ENCODE peak calls at places on chromosomes 4 and X, in four cellular contexts. A is GM12891, B is GM12878, U is K562. S is an unnamed sample.
A peak's percentile ranks its signal among the peaks of the same experiment; 100 is the strongest.

GRCh38 chrX:139920306-139920705 is 12.5 kb downstream of the ATP11C start:
- DNase-seq in A (no peak), B (no peak), U (peak; percentile 45), S (no peak)

GRCh38 chrX:131217878-131218486 is 71.1 kb downstream of the IGSF1 start:
- DNase-seq in B (no peak), A (no peak), U (no peak), S (no peak)

GRCh38 chrX:9911479-9911878 is 55.7 kb upstream of the CLDN34 start:
- DNase-seq in B (no peak), U (no peak), A (no peak), S (no peak)

GRCh38 chr4:184099541-184099966 is 118.1 kb downstream of the ENPP6 start:
- DNase-seq in A (no peak), U (no peak), B (no peak), S (no peak)

GRCh38 chr4:828641-829271 is 2.8 kb upstream of the CPLX1 start:
- DNase-seq in B (no peak), U (peak; percentile 27), A (no peak), S (no peak)

GRCh38 chr4:142080960-142081359 is 444.6 kb downstream of the IL15 start:
- DNase-seq in A (no peak), B (no peak), U (no peak), S (no peak)

GRCh38 chr4:38659346-38659745 is 4.7 kb upstream of the KLF3 start:
- DNase-seq in B (no peak), A (no peak), U (no peak), S (no peak)

GRCh38 chr4:3251691-3252479 is 2.9 kb downstream of the MSANTD1 start:
- DNase-seq in B (no peak), U (no peak), A (no peak), S (no peak)

GRCh38 chr4:143558823-143559756 is 45.6 kb downstream of the SMARCA5 start:
- DNase-seq in U (peak; percentile 16), A (peak; percentile 35), B (peak; percentile 50), S (peak; percentile 39)

GRCh38 chrX:11319689-11320302 is 26.6 kb downstream of the AMELX start:
- DNase-seq in A (no peak), B (no peak), U (no peak), S (no peak)

GRCh38 chrX:108270739-108271396 is 167.4 kb downstream of the COL4A6 start:
- DNase-seq in U (no peak), A (no peak), B (no peak), S (no peak)

GRCh38 chr4:6349896-6350295 is 80.2 kb downstream of the WFS1 start:
- DNase-seq in U (no peak), A (no peak), B (no peak), S (no peak)

GRCh38 chrX:125709074-125709473 is 389.4 kb downstream of the TEX13C start:
- DNase-seq in A (no peak), U (no peak), B (no peak), S (no peak)

GRCh38 chr4:107037188-107037587 is 1.1 kb upstream of the DKK2 start:
- DNase-seq in B (no peak), A (no peak), U (peak; percentile 1), S (no peak)

GRCh38 chrX:72652132-72652531 is 62.0 kb downstream of the PHKA1 start:
- DNase-seq in B (no peak), A (no peak), U (no peak), S (no peak)

GRCh38 chrX:66632986-66633385 is 5.9 kb downstream of the EDA2R start:
- DNase-seq in A (no peak), B (no peak), U (no peak), S (no peak)
- TF ChIP-seq TAF1 in A (no peak), B (no peak), U (no peak), S (no peak)

GRCh38 chrX:149938427-149939270 is at the start of gene EOLA2:
- DNase-seq in A (peak; percentile 43), B (peak; percentile 97), U (peak; percentile 97), S (peak; percentile 47)
- TF ChIP-seq POLR2A in A (no peak), B (peak; percentile 47), U (peak; percentile 75), S (no peak)

DNA sequence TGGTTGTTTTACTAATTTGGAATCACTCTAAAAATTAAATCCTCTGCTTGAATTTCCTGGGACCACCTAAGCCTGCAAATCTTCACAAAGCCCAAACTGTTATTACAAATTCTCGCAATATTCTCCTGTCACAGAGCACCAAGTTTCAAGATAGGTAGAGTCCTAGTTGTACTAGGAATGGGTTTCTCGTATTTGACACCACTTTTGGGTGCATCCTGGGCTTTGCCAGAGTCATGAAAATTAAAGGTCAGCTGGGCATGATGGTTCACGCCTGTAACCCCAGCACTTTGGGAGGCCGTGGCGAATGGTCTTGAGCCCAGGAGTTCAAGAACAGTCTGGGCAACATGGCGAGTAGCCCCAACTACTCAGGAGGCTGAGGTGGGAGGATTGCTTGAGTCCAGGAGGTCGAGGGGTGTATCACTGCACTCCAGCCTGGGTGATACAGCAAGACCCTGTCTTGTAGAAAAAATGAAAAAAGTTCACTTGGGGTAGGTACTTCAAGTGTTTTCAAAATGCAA is 30.6 kb upstream of the MANBA start:
- DNase-seq in U (no peak), A (no peak), B (no peak), S (no peak)
- TF ChIP-seq POLR2AphosphoS5 in U (no peak), A (peak; percentile 60), B (no peak), S (no peak)

DNA sequence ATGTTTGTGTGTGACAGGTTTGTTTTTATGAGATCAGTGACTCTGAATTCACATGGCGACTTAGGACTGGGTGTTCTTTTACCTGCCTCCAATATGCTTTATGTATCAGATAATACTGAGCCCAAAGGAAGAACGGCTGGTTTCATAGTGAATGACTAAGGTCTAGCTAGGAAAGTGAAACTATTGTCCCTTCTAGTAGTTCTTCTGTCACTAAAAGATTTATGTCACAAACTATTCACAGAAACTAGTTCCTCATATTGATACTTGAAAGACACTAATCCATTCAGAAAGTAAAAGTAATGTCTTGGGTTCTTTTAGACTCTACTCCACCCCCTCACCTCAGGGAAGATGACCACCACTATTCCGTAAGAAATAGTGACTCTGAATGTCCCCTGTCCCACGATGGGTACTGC is 81.7 kb downstream of the EGF start:
- DNase-seq in U (no peak), A (peak; percentile 25), B (peak; percentile 57), S (peak; percentile 12)
- TF ChIP-seq TAF1 in U (no peak), A (no peak), B (no peak), S (no peak)

DNA sequence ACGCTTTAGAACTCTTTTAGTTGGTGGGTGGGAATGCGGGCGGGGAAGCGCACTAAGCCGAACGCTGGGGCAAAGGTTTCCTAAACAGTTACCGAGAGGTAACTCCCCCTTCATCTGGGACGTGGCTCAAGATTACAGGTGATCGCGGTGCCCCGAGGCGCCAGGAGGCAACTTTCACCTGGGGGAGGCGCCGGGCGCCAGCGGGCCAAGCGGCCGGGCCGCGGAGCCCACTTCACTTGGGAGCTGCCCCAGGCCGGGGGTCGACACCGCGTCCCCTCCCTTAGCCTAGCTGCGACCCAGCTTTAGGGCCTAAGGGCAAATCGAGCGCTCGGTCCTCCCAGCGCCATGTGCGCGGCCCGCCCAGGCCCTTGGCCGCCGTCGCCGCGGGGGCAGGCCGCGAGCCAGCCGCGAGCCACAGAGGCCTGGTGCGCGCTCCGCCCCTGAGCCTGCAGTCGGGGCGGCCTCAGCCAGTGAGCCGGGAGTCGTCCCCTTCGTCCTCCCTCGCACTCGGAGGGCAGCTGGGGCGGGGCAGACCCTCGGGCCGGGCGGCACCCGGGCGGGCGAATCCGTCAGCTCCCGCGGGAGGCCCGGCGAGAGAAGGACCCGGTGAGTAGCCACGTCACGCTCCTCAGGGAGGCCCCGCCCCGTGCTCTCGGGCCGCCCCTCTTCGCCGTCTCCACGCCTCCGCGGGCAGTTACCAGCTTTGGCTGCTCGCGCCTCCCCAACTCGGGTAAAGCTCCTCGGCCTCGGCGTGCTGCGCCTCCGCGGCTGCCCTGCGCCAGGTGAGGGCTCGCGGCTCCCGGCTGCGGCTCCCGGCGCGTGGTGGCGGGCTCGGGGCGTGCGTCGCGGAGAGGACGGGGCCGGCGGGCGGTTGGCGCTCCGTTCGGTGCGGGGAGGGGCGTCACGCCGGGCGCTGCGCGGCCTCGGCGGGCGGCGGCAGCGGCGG is at the start of gene LARP1B:
- DNase-seq in B (peak; percentile 74), A (peak; percentile 89), U (peak; percentile 97), S (peak; percentile 87)
- TF ChIP-seq POLR2A in B (peak; percentile 93), A (peak; percentile 82), U (peak; percentile 84), S (peak; percentile 92)

DNA sequence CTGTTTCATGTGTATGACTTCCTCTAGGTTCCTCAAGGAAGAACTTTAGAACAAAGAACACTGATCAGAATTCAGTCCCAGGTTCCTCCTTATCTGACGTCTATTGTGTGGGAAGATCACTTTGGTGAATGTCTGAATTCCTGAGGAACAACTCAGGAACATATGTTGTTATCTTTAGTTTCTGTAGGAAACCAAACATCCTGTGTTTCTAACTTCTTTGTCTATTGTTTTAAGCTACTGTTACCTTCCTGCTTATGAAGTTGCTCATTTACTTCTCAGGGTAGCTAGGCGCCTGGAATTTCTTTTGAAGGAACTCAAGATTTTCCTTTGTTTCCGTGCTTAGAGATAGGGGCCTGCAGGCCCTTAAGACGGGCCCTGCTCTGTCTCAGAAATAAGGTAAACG is 46.2 kb downstream of the MAGEB5 start:
- DNase-seq in U (no peak), A (no peak), B (no peak), S (no peak)
- TF ChIP-seq POLR2AphosphoS5 in U (no peak), A (no peak), B (no peak), S (no peak)

S was measured in GM12892.